ENCODE peak calls at places on chromosomes 1 and 21, in four cellular contexts. One of them, this sample, is unnamed.

GRCh38 chr1:58858344-58858673 is 74.5 kb upstream of the JUN start:
- DNase-seq in activated CD4-positive, alpha-beta memory T cell treated with anti-CD3 and anti-CD28 coated beads, Interleukin-2, amount 10 ng/mL, durations not matched to agents 7 days and 5 days: peak; percentile 20
- DNase-seq in HS-5: no peak
- DNase-seq in mucosa of gallbladder: no peak
- DNase-seq in this sample: peak; percentile 81

GRCh38 chr1:94323311-94324167 is 86.2 kb upstream of the ARHGAP29 start:
- DNase-seq in mucosa of gallbladder: no peak
- DNase-seq in activated CD4-positive, alpha-beta memory T cell treated with anti-CD3 and anti-CD28 coated beads, Interleukin-2, amount 10 ng/mL, durations not matched to agents 7 days and 5 days: no peak
- DNase-seq in HS-5: no peak
- DNase-seq in this sample: no peak

GRCh38 chr21:32253215-32253641 is 25.6 kb downstream of the MIS18A start:
- DNase-seq in activated CD4-positive, alpha-beta memory T cell treated with anti-CD3 and anti-CD28 coated beads, Interleukin-2, amount 10 ng/mL, durations not matched to agents 7 days and 5 days: no peak
- DNase-seq in mucosa of gallbladder: peak; percentile 35
- DNase-seq in HS-5: no peak
- DNase-seq in this sample: no peak

GRCh38 chr1:232111616-232112015 is 485.0 kb downstream of the DISC1 start:
- DNase-seq in mucosa of gallbladder: no peak
- DNase-seq in HS-5: no peak
- DNase-seq in activated CD4-positive, alpha-beta memory T cell treated with anti-CD3 and anti-CD28 coated beads, Interleukin-2, amount 10 ng/mL, durations not matched to agents 7 days and 5 days: no peak
- DNase-seq in this sample: no peak

GRCh38 chr1:214362188-214362882 is 81.4 kb downstream of the SMYD2 start:
- DNase-seq in HS-5: no peak
- DNase-seq in mucosa of gallbladder: no peak
- DNase-seq in activated CD4-positive, alpha-beta memory T cell treated with anti-CD3 and anti-CD28 coated beads, Interleukin-2, amount 10 ng/mL, durations not matched to agents 7 days and 5 days: no peak
- DNase-seq in this sample: peak; percentile 41

GRCh38 chr1:27400035-27400962 is 7.9 kb downstream of the GPR3 start:
- DNase-seq in mucosa of gallbladder: no peak
- DNase-seq in HS-5: no peak
- DNase-seq in activated CD4-positive, alpha-beta memory T cell treated with anti-CD3 and anti-CD28 coated beads, Interleukin-2, amount 10 ng/mL, durations not matched to agents 7 days and 5 days: no peak
- DNase-seq in this sample: no peak

GRCh38 chr1:12499574-12500245 is 118.3 kb downstream of the DHRS3 start:
- DNase-seq in activated CD4-positive, alpha-beta memory T cell treated with anti-CD3 and anti-CD28 coated beads, Interleukin-2, amount 10 ng/mL, durations not matched to agents 7 days and 5 days: no peak
- DNase-seq in mucosa of gallbladder: no peak
- DNase-seq in HS-5: no peak
- DNase-seq in this sample: no peak

GRCh38 chr1:202625416-202626360 is 84.6 kb downstream of the SYT2 start:
- DNase-seq in mucosa of gallbladder: peak; percentile 60
- DNase-seq in activated CD4-positive, alpha-beta memory T cell treated with anti-CD3 and anti-CD28 coated beads, Interleukin-2, amount 10 ng/mL, durations not matched to agents 7 days and 5 days: peak; percentile 74
- DNase-seq in HS-5: no peak
- DNase-seq in this sample: no peak

GRCh38 chr1:17739050-17739449 is 16.1 kb upstream of the ACTL8 start:
- DNase-seq in HS-5: no peak
- DNase-seq in activated CD4-positive, alpha-beta memory T cell treated with anti-CD3 and anti-CD28 coated beads, Interleukin-2, amount 10 ng/mL, durations not matched to agents 7 days and 5 days: no peak
- DNase-seq in mucosa of gallbladder: no peak
- DNase-seq in this sample: no peak

GRCh38 chr1:28602536-28603439 is 10.7 kb downstream of the RAB42 start:
- DNase-seq in activated CD4-positive, alpha-beta memory T cell treated with anti-CD3 and anti-CD28 coated beads, Interleukin-2, amount 10 ng/mL, durations not matched to agents 7 days and 5 days: peak; percentile 25
- DNase-seq in HS-5: peak; percentile 66
- DNase-seq in mucosa of gallbladder: peak; percentile 64
- DNase-seq in this sample: peak; percentile 49

This sample was measured in non-pigmented ciliary epithelial cell.